ENCODE peak calls at places on chromosomes 1 and 21, in eight cellular contexts. A is PC-3, J is MM.1S, X is GM18507, V is cardiac muscle cell, B is PC-9, H is EH, C is iPS-NIHi11. Z is an unnamed sample.

GRCh38 chr21:29376556-29376955 is 77.8 kb downstream of the BACH1 start:
- DNase-seq in C (peak), V (peak), X (peak), B (no peak), J (peak), A (peak), H (peak), Z (peak)

GRCh38 chr1:184289825-184290550 is 96.8 kb upstream of the C1orf21 start:
- DNase-seq in C (no peak), X (no peak), V (no peak), H (no peak), J (no peak), B (no peak), A (peak), Z (peak)

GRCh38 chr1:155900161-155900560 is 11.0 kb downstream of the RIT1 start:
- DNase-seq in V (no peak), J (no peak), X (no peak), H (no peak), C (no peak), B (no peak), A (no peak), Z (no peak)

GRCh38 chr1:63148825-63149645 is 173.3 kb upstream of the FOXD3 start:
- DNase-seq in J (peak), B (no peak), C (peak), V (peak), H (peak), A (peak), X (no peak), Z (peak)

GRCh38 chr1:58855351-58856165 is 71.7 kb upstream of the JUN start:
- DNase-seq in X (no peak), B (no peak), A (no peak), J (no peak), V (peak), H (no peak), C (no peak), Z (no peak)

GRCh38 chr1:35449334-35450008 is 107.7 kb downstream of the KIAA0319L start:
- DNase-seq in A (peak), V (peak), B (no peak), X (no peak), C (no peak), H (peak), J (no peak), Z (no peak)

GRCh38 chr1:30028939-30029338 is 694.4 kb downstream of the MATN1 start:
- DNase-seq in B (no peak), J (no peak), C (no peak), V (no peak), X (no peak), H (no peak), A (no peak), Z (no peak)

GRCh38 chr1:118948796-118949195 is 39.3 kb downstream of the TBX15 start:
- DNase-seq in A (peak), X (no peak), H (peak), B (no peak), J (no peak), C (no peak), V (no peak), Z (no peak)

GRCh38 chr21:14541840-14542495 is 4.1 kb downstream of the SAMSN1 start:
- DNase-seq in C (no peak), B (no peak), H (no peak), V (peak), J (no peak), A (no peak), X (no peak), Z (no peak)

GRCh38 chr21:42834730-42835191 is 44.6 kb downstream of the WDR4 start:
- DNase-seq in V (no peak), H (no peak), X (no peak), B (no peak), A (peak), C (no peak), J (no peak), Z (no peak)

GRCh38 chr1:89939059-89939570 is 55.8 kb upstream of the ZNF326 start:
- DNase-seq in J (no peak), V (no peak), X (no peak), C (no peak), B (no peak), A (no peak), H (no peak), Z (no peak)

GRCh38 chr1:24714859-24715520 is 30.3 kb upstream of the CLIC4 start:
- DNase-seq in C (no peak), X (no peak), H (peak), V (peak), B (no peak), J (no peak), A (no peak), Z (no peak)

GRCh38 chr1:56070601-56071000 is 508.8 kb downstream of the PLPP3 start:
- DNase-seq in C (no peak), X (no peak), H (peak), V (no peak), A (no peak), B (no peak), J (no peak), Z (no peak)

GRCh38 chr1:33328817-33329216 is 7.9 kb upstream of the A3GALT2 start:
- DNase-seq in V (no peak), H (no peak), C (no peak), J (no peak), X (no peak), B (no peak), A (no peak), Z (no peak)

GRCh38 chr1:223129229-223129851 is 13.7 kb downstream of the TLR5 start:
- DNase-seq in H (peak), C (peak), J (peak), V (peak), A (no peak), X (peak), B (no peak), Z (no peak)

GRCh38 chr1:44775930-44776748 is 799 bp downstream of the RPS8 start:
- DNase-seq in V (peak), B (no peak), J (peak), A (peak), H (peak), C (no peak), X (no peak), Z (peak)

GRCh38 chr1:240693036-240693435 is 81.1 kb upstream of the GREM2 start:
- DNase-seq in C (no peak), J (no peak), B (no peak), H (no peak), X (no peak), V (no peak), A (no peak), Z (no peak)

GRCh38 chr1:59164371-59164770 is 132.5 kb upstream of the FGGY start:
- DNase-seq in H (no peak), X (no peak), B (no peak), C (no peak), V (no peak), J (no peak), A (no peak), Z (no peak)

GRCh38 chr1:201756411-201756810 is 72.5 kb upstream of the IPO9 start:
- DNase-seq in J (no peak), X (no peak), A (peak), H (peak), C (no peak), B (no peak), V (peak), Z (no peak)

GRCh38 chr1:243550276-243550675 is 294.4 kb downstream of the SDCCAG8 start:
- DNase-seq in H (peak), J (no peak), B (no peak), A (no peak), X (no peak), V (peak), C (no peak), Z (no peak)

GRCh38 chr21:36060159-36060921 is at the start of gene SETD4:
- DNase-seq in X (peak), V (peak), C (peak), H (peak), J (peak), A (peak), B (peak), Z (peak)

GRCh38 chr1:45446530-45446929 is 44.4 kb downstream of the TESK2 start:
- DNase-seq in H (no peak), C (no peak), A (no peak), B (no peak), V (no peak), J (no peak), X (no peak), Z (no peak)

GRCh38 chr1:96698332-96698983 is 23.1 kb upstream of the PTBP2 start:
- DNase-seq in B (no peak), A (no peak), C (no peak), J (no peak), H (no peak), X (no peak), V (peak), Z (no peak)

GRCh38 chr1:204427302-204427701 is 15.7 kb upstream of the PPP1R15B start:
- DNase-seq in V (no peak), A (no peak), X (no peak), J (no peak), B (no peak), C (no peak), H (no peak), Z (no peak)

GRCh38 chr1:89615676-89616598 is 17.0 kb upstream of the LRRC8C start:
- DNase-seq in H (peak), X (no peak), A (peak), V (no peak), J (peak), B (no peak), C (peak), Z (peak)

GRCh38 chr1:240946926-240947325 is 335.0 kb upstream of the GREM2 start:
- DNase-seq in H (peak), B (no peak), C (peak), A (peak), V (peak), J (peak), X (peak), Z (peak)

GRCh38 chr1:22680736-22681135 is 27.7 kb downstream of the C1QB start:
- DNase-seq in H (no peak), X (no peak), B (no peak), V (no peak), J (no peak), A (no peak), C (no peak), Z (no peak)

GRCh38 chr1:112255080-112255479 is 140.9 kb upstream of the CTTNBP2NL start:
- DNase-seq in B (no peak), V (no peak), A (no peak), X (no peak), C (no peak), J (no peak), H (peak), Z (no peak)

GRCh38 chr1:162007485-162007884 is 16.2 kb downstream of the OLFML2B start:
- DNase-seq in C (no peak), H (no peak), J (no peak), B (no peak), A (no peak), X (no peak), V (no peak), Z (no peak)

Z was measured in OCI-LY7.